ENCODE peak calls at places on chromosomes 1 and 21, in six cellular contexts. L, D, W, K, T and Q are unnamed samples.

GRCh38 chr1:16979475-16980327 is 719 bp downstream of the MFAP2 start:
- DNase-seq in K (no peak), D (peak; percentile 68), T (peak; percentile 33), L (no peak), W (no peak), Q (no peak)

GRCh38 chr1:167602840-167603239 is 27.2 kb upstream of the RCSD1 start:
- DNase-seq in W (no peak), L (no peak), K (no peak), D (no peak), T (no peak), Q (no peak)

GRCh38 chr1:176794897-176795508 is 332.0 kb downstream of the PAPPA2 start:
- DNase-seq in K (no peak), L (no peak), T (no peak), W (no peak), D (no peak), Q (no peak)

GRCh38 chr1:44700573-44700972 is 26.1 kb downstream of the ARMH1 start:
- DNase-seq in D (no peak), W (no peak), L (peak; percentile 58), K (no peak), T (no peak), Q (no peak)

GRCh38 chr1:43464840-43465693 is 11.3 kb upstream of the HYI start:
- DNase-seq in W (no peak), D (no peak), L (no peak), K (no peak), T (peak; percentile 13), Q (no peak)

GRCh38 chr1:25871086-25871703 is 4.3 kb downstream of the PAQR7 start:
- DNase-seq in W (no peak), D (peak; percentile 21), L (no peak), T (no peak), K (peak; percentile 79), Q (no peak)

GRCh38 chr21:27476696-27477095 is 509.8 kb upstream of the ADAMTS5 start:
- DNase-seq in K (peak; percentile 5), W (no peak), D (no peak), T (peak; percentile 59), L (peak; percentile 53), Q (no peak)

GRCh38 chr1:159282118-159282517 is 20.0 kb upstream of the FCER1A start:
- DNase-seq in D (peak; percentile 10), W (no peak), K (peak; percentile 36), L (peak; percentile 23), T (no peak), Q (no peak)

GRCh38 chr1:46862348-46862747 is 63.5 kb downstream of the CYP4B1 start:
- DNase-seq in L (no peak), T (no peak), D (no peak), K (no peak), W (no peak), Q (no peak)

GRCh38 chr1:109838838-109839240 is 71.8 kb upstream of the CSF1 start:
- DNase-seq in D (no peak), W (no peak), T (peak; percentile 56), L (peak; percentile 82), K (peak; percentile 68), Q (no peak)

GRCh38 chr1:9840176-9840575 is 16.4 kb upstream of the CLSTN1 start:
- DNase-seq in T (no peak), D (no peak), K (peak; percentile 69), W (no peak), L (no peak), Q (peak; percentile 99)

GRCh38 chr1:9872430-9873165 is 37.5 kb downstream of the CTNNBIP1 start:
- DNase-seq in W (no peak), T (peak; percentile 45), K (peak; percentile 34), D (no peak), L (peak; percentile 49), Q (peak; percentile 90)

GRCh38 chr21:39384674-39385298 is 35.9 kb upstream of the HMGN1 start:
- DNase-seq in T (peak; percentile 37), W (no peak), D (no peak), L (peak; percentile 38), K (no peak), Q (no peak)

GRCh38 chr1:11772458-11772857 is 10.5 kb downstream of the C1orf167 start:
- DNase-seq in D (peak; percentile 40), L (no peak), W (no peak), K (no peak), T (no peak), Q (no peak)

GRCh38 chr1:10143961-10144485 is 66.3 kb upstream of the KIF1B start:
- DNase-seq in T (no peak), W (no peak), D (no peak), K (no peak), L (no peak), Q (no peak)

GRCh38 chr1:231420959-231421615 is 1.0 kb downstream of the EGLN1 start:
- DNase-seq in W (no peak), L (peak; percentile 67), D (peak; percentile 53), T (peak; percentile 55), K (peak; percentile 70), Q (peak; percentile 32)

GRCh38 chr1:235124111-235124510 is 4.5 kb downstream of the TOMM20 start:
- DNase-seq in W (no peak), L (no peak), D (no peak), T (no peak), K (no peak), Q (no peak)

GRCh38 chr1:28602536-28603439 is 10.7 kb downstream of the RAB42 start:
- DNase-seq in L (peak; percentile 79), D (peak; percentile 90), W (no peak), T (peak; percentile 82), K (peak; percentile 87), Q (peak; percentile 71)

GRCh38 chr1:2360588-2361364 is 30.6 kb downstream of the MORN1 start:
- DNase-seq in W (no peak), L (peak; percentile 9), D (no peak), T (no peak), K (no peak), Q (no peak)

GRCh38 chr1:15963968-15964648 is 11.8 kb downstream of the ZBTB17 start:
- DNase-seq in W (no peak), D (no peak), L (no peak), T (no peak), K (no peak), Q (no peak)

GRCh38 chr1:175150596-175151319 is 41.8 kb downstream of the KIAA0040 start:
- DNase-seq in D (peak; percentile 21), K (peak; percentile 72), L (no peak), W (no peak), T (peak; percentile 29), Q (no peak)

GRCh38 chr1:26317612-26318337 is at the start of gene CD52:
- DNase-seq in D (peak; percentile 71), L (no peak), T (no peak), W (peak; percentile 47), K (no peak), Q (no peak)

GRCh38 chr1:80656011-80656627 is 1144.6 kb upstream of the ADGRL2 start:
- DNase-seq in T (peak; percentile 17), L (peak; percentile 1), K (peak; percentile 47), W (no peak), D (peak; percentile 71), Q (peak; percentile 14)

GRCh38 chr21:16102113-16102512 is 372.3 kb downstream of the USP25 start:
- DNase-seq in L (no peak), D (no peak), K (no peak), W (no peak), T (no peak), Q (no peak)

GRCh38 chr1:38685373-38685772 is 174.2 kb downstream of the RRAGC start:
- DNase-seq in L (no peak), D (peak; percentile 11), W (no peak), T (no peak), K (no peak), Q (no peak)

GRCh38 chr1:3852091-3852490 is 4.9 kb downstream of the CEP104 start:
- DNase-seq in T (no peak), D (no peak), K (no peak), L (no peak), W (no peak), Q (no peak)

GRCh38 chr1:146007048-146007784 is 10.8 kb upstream of the TXNIP start:
- DNase-seq in K (peak; percentile 91), D (peak; percentile 87), L (peak; percentile 79), T (peak; percentile 84), W (no peak), Q (peak; percentile 81)

GRCh38 chr1:225481738-225482137 is 53.9 kb upstream of the LBR start:
- DNase-seq in W (no peak), K (no peak), D (no peak), T (no peak), L (no peak), Q (no peak)

GRCh38 chr1:173332026-173332425 is 124.9 kb upstream of the TNFSF4 start:
- DNase-seq in K (peak; percentile 28), T (peak; percentile 71), D (no peak), W (no peak), L (peak; percentile 40), Q (no peak)

GRCh38 chr1:205344010-205344808 is 12.5 kb downstream of the KLHDC8A start:
- DNase-seq in D (peak; percentile 76), L (peak; percentile 9), T (no peak), K (no peak), W (no peak), Q (no peak)

GRCh38 chr1:71944006-71944405 is 338.3 kb downstream of the NEGR1 start:
- DNase-seq in K (no peak), L (no peak), T (no peak), W (no peak), D (no peak), Q (no peak)

GRCh38 chr1:185244015-185244747 is 72.9 kb downstream of the IVNS1ABP start:
- DNase-seq in L (peak; percentile 92), K (peak; percentile 46), W (peak; percentile 52), T (peak; percentile 84), D (no peak), Q (no peak)

GRCh38 chr1:84103197-84103992 is 40.7 kb upstream of the PRKACB start:
- DNase-seq in D (peak; percentile 56), K (peak; percentile 77), T (peak; percentile 87), W (no peak), L (peak; percentile 96), Q (peak; percentile 67)

GRCh38 chr1:77193951-77194350 is 25.3 kb downstream of the PIGK start:
- DNase-seq in L (no peak), K (no peak), W (no peak), T (no peak), D (no peak), Q (no peak)

GRCh38 chr1:170791941-170792340 is 128.0 kb downstream of the PRRX1 start:
- DNase-seq in K (no peak), D (no peak), T (no peak), L (no peak), W (no peak), Q (no peak)

GRCh38 chr1:77222496-77222895 is 3.3 kb upstream of the PIGK start:
- DNase-seq in D (peak; percentile 42), T (no peak), L (no peak), W (no peak), K (no peak), Q (no peak)

GRCh38 chr1:243890576-243890975 is 40.5 kb upstream of the AKT3 start:
- DNase-seq in W (no peak), L (peak; percentile 31), K (peak; percentile 68), T (peak; percentile 58), D (no peak), Q (no peak)

GRCh38 chr21:31905444-31906400 is 32.9 kb downstream of the HUNK start:
- DNase-seq in W (no peak), L (no peak), K (no peak), D (no peak), T (peak; percentile 18), Q (no peak)

GRCh38 chr1:226476066-226476465 is 68.2 kb upstream of the PARP1 start:
- DNase-seq in L (no peak), W (no peak), K (no peak), D (no peak), T (no peak), Q (no peak)

GRCh38 chr1:153552335-153552734 is 3.3 kb upstream of the S100A3 start:
- DNase-seq in W (no peak), K (no peak), D (peak; percentile 62), T (no peak), L (no peak), Q (no peak)